ENCODE peak calls at places on chromosomes 16 and 17, in four cellular contexts. S, O, X and V are unnamed samples.

GRCh38 chr16:56262148-56262878 is 71.0 kb downstream of the GNAO1 start:
- DNase-seq in S (no peak), O (no peak), X (no peak), V (no peak)

GRCh38 chr16:78091419-78091818 is 8.0 kb upstream of the WWOX start:
- DNase-seq in S (no peak), O (no peak), X (no peak), V (no peak)

GRCh38 chr17:8073627-8074485 is 13.7 kb downstream of the ALOX12B start:
- DNase-seq in S (peak; percentile 66), O (no peak), X (no peak), V (peak; percentile 90)

GRCh38 chr17:80612997-80613731 is 68.5 kb downstream of the RPTOR start:
- DNase-seq in S (no peak), O (no peak), X (no peak), V (no peak)

GRCh38 chr17:27422601-27423000 is 33.6 kb upstream of the KSR1 start:
- DNase-seq in S (no peak), O (no peak), X (no peak), V (no peak)

GRCh38 chr17:6303664-6304063 is 131.3 kb downstream of the AIPL1 start:
- DNase-seq in S (no peak), O (no peak), X (no peak), V (no peak)

GRCh38 chr16:69626256-69626655 is 60.5 kb downstream of the NFAT5 start:
- DNase-seq in S (no peak), O (no peak), X (no peak), V (no peak)

GRCh38 chr16:88533381-88533831 is 36.8 kb upstream of the ZC3H18 start:
- DNase-seq in S (peak; percentile 66), O (no peak), X (no peak), V (no peak)

GRCh38 chr16:24188143-24188542 is 68.0 kb upstream of the CACNG3 start:
- DNase-seq in S (no peak), O (no peak), X (no peak), V (no peak)

GRCh38 chr17:15288859-15289258 is 23.7 kb upstream of the PMP22 start:
- DNase-seq in S (no peak), O (no peak), X (no peak), V (no peak)

GRCh38 chr16:61148930-61149329 is 887.3 kb downstream of the CDH8 start:
- DNase-seq in S (no peak), O (no peak), X (no peak), V (no peak)

GRCh38 chr16:81997738-81998137 is 13.5 kb downstream of the SDR42E1 start:
- DNase-seq in S (no peak), O (peak; percentile 72), X (peak; percentile 60), V (no peak)

GRCh38 chr17:46974086-46974485 is 5.0 kb downstream of the RPRML start:
- DNase-seq in S (no peak), O (no peak), X (no peak), V (no peak)

GRCh38 chr16:88352261-88353200 is 30.2 kb upstream of the ZNF469 start:
- DNase-seq in S (no peak), O (no peak), X (no peak), V (no peak)

GRCh38 chr16:11972128-11972527 is 4.4 kb upstream of the SNX29 start:
- DNase-seq in S (peak; percentile 27), O (no peak), X (no peak), V (no peak)

GRCh38 chr16:30985401-30986128 is 558 bp downstream of the HSD3B7 start:
- DNase-seq in S (no peak), O (no peak), X (no peak), V (no peak)

GRCh38 chr17:82950525-82951102 is 110.8 kb upstream of the ZNF750 start:
- DNase-seq in S (no peak), O (no peak), X (no peak), V (no peak)

GRCh38 chr16:84013787-84014569 is 28.6 kb downstream of the SLC38A8 start:
- DNase-seq in S (no peak), O (no peak), X (no peak), V (peak; percentile 56)

GRCh38 chr16:5378531-5378930 is 280.9 kb upstream of the EEF2KMT start:
- DNase-seq in S (no peak), O (no peak), X (no peak), V (no peak)

GRCh38 chr16:17224859-17225258 is 245.9 kb downstream of the XYLT1 start:
- DNase-seq in S (no peak), O (peak; percentile 81), X (peak; percentile 55), V (no peak)

GRCh38 chr16:58366247-58367031 is 25.8 kb upstream of the GINS3 start:
- DNase-seq in S (no peak), O (no peak), X (no peak), V (no peak)